ENCODE peak calls at places on chromosome X, in four cellular contexts. L, G, Q and S are unnamed samples.

GRCh38 chrX:77788050-77788449 is 2.0 kb upstream of the ATRX start:
- DNase-seq in L (peak; percentile 71), G (no peak), Q (no peak), S (no peak)

GRCh38 chrX:22526339-22526738 is 253.6 kb downstream of the CBLL2 start:
- DNase-seq in L (no peak), G (no peak), Q (peak; percentile 52), S (no peak)

GRCh38 chrX:45274576-45274975 is 73.9 kb upstream of the DIPK2B start:
- DNase-seq in L (no peak), G (no peak), Q (no peak), S (no peak)

GRCh38 chrX:67555578-67556203 is 11.9 kb downstream of the AR start:
- DNase-seq in L (peak; percentile 6), G (no peak), Q (peak; percentile 53), S (no peak)

GRCh38 chrX:127030011-127030738 is 210.6 kb downstream of the PRR32 start:
- DNase-seq in L (no peak), G (no peak), Q (no peak), S (no peak)

GRCh38 chrX:151151668-151152267 is 24.6 kb upstream of the GPR50 start:
- DNase-seq in L (peak; percentile 48), G (no peak), Q (peak; percentile 74), S (peak; percentile 15)

GRCh38 chrX:95911062-95911461 is 773.6 kb upstream of the DIAPH2 start:
- DNase-seq in L (no peak), G (no peak), Q (no peak), S (no peak)

GRCh38 chrX:153762636-153763173 is 1.3 kb upstream of the PLXNB3 start:
- DNase-seq in L (no peak), G (no peak), Q (no peak), S (no peak)

GRCh38 chrX:102599950-102600579 is 750 bp downstream of the ARMCX5 start:
- DNase-seq in L (no peak), G (no peak), Q (peak; percentile 34), S (no peak)

GRCh38 chrX:153304988-153305736 is 16.4 kb downstream of the PNMA6F start:
- DNase-seq in L (no peak), G (no peak), Q (no peak), S (no peak)

GRCh38 chrX:128975716-128976115 is 547.6 kb downstream of the SMARCA1 start:
- DNase-seq in L (peak; percentile 0), G (no peak), Q (peak; percentile 1), S (peak; percentile 5)

GRCh38 chrX:107447642-107448041 is 1.8 kb upstream of the FRMPD3 start:
- DNase-seq in L (no peak), G (no peak), Q (no peak), S (no peak)

GRCh38 chrX:20653070-20653469 is 386.4 kb upstream of the RPS6KA3 start:
- DNase-seq in L (no peak), G (no peak), Q (no peak), S (no peak)

GRCh38 chrX:3076416-3076991 is 35.2 kb downstream of the ARSF start:
- DNase-seq in L (no peak), G (no peak), Q (no peak), S (no peak)

GRCh38 chrX:101462892-101463291 is 22.4 kb upstream of the ARMCX4 start:
- DNase-seq in L (no peak), G (no peak), Q (peak; percentile 36), S (peak; percentile 4)

GRCh38 chrX:44012484-44013096 is 39.4 kb upstream of the NDP start:
- DNase-seq in L (peak; percentile 70), G (peak; percentile 68), Q (peak; percentile 69), S (no peak)

GRCh38 chrX:154378059-154378798 is 866 bp upstream of the EMD start:
- DNase-seq in L (peak; percentile 24), G (peak; percentile 81), Q (peak; percentile 64), S (no peak)

GRCh38 chrX:130108647-130109428 is 1.5 kb downstream of the ELF4 start:
- DNase-seq in L (peak; percentile 21), G (peak; percentile 74), Q (peak; percentile 48), S (no peak)

GRCh38 chrX:149494844-149495565 is 10.1 kb downstream of the IDS start:
- DNase-seq in L (no peak), G (no peak), Q (no peak), S (no peak)